ENCODE peak calls at places on chromosomes 6 and 20, in ten cellular contexts. E is cardiac muscle cell, O is AG04450, G is hepatocyte, Z is colonic mucosa, W is WERI-Rb-1, C is kidney, T is brain microvascular endothelial cell, V is right atrium auricular region, M is stomach. K is an unnamed sample.

GRCh38 chr6:143451531-143451930 is 926 bp downstream of the PEX3 start:
- DNase-seq in C (no peak), G (no peak), Z (no peak), T (no peak), V (no peak), O (no peak), E (no peak), M (no peak), W (no peak), K (no peak)

GRCh38 chr20:40442181-40442963 is 246.7 kb downstream of the MAFB start:
- DNase-seq in W (no peak), M (no peak), O (no peak), V (no peak), Z (no peak), T (peak; percentile 4), E (peak; percentile 14), G (no peak), C (no peak), K (no peak)

GRCh38 chr6:88548891-88549505 is 382.9 kb upstream of the CNR1 start:
- DNase-seq in O (no peak), E (no peak), G (no peak), V (no peak), W (no peak), C (no peak), T (no peak), Z (no peak), M (no peak), K (no peak)

GRCh38 chr6:69179681-69180080 is 544.6 kb downstream of the ADGRB3 start:
- DNase-seq in M (no peak), O (no peak), Z (no peak), C (no peak), T (no peak), E (no peak), W (peak; percentile 21), V (no peak), G (no peak), K (no peak)

GRCh38 chr6:144912474-144912873 is 627.3 kb downstream of the UTRN start:
- DNase-seq in V (no peak), M (no peak), T (peak; percentile 38), G (no peak), C (no peak), W (no peak), Z (no peak), O (peak; percentile 57), E (no peak), K (no peak)

GRCh38 chr6:83488861-83489260 is 23.5 kb upstream of the PRSS35 start:
- DNase-seq in C (no peak), Z (no peak), O (no peak), T (no peak), V (no peak), G (no peak), E (no peak), M (no peak), W (no peak), K (no peak)

GRCh38 chr20:6169251-6169650 is 46.4 kb upstream of the FERMT1 start:
- DNase-seq in W (no peak), O (no peak), E (no peak), Z (no peak), T (peak; percentile 50), C (no peak), V (no peak), M (no peak), G (peak; percentile 11), K (no peak)

GRCh38 chr20:32238483-32239425 is 31.1 kb downstream of the POFUT1 start:
- DNase-seq in V (no peak), Z (no peak), O (no peak), G (no peak), T (no peak), E (no peak), W (no peak), M (no peak), C (no peak), K (no peak)

GRCh38 chr6:43570876-43571441 is 4.9 kb downstream of the XPO5 start:
- DNase-seq in E (no peak), W (no peak), V (no peak), O (no peak), T (no peak), M (no peak), Z (no peak), C (no peak), G (peak; percentile 13), K (no peak)

GRCh38 chr6:13427838-13428527 is 59.4 kb downstream of the GFOD1 start:
- DNase-seq in W (no peak), M (peak; percentile 31), G (no peak), O (no peak), T (no peak), C (no peak), E (peak; percentile 48), V (no peak), Z (no peak), K (no peak)

GRCh38 chr6:146286976-146287375 is 256.7 kb upstream of the RAB32 start:
- DNase-seq in G (no peak), E (no peak), T (peak; percentile 5), V (no peak), M (no peak), W (no peak), Z (no peak), O (no peak), C (no peak), K (no peak)

DNA sequence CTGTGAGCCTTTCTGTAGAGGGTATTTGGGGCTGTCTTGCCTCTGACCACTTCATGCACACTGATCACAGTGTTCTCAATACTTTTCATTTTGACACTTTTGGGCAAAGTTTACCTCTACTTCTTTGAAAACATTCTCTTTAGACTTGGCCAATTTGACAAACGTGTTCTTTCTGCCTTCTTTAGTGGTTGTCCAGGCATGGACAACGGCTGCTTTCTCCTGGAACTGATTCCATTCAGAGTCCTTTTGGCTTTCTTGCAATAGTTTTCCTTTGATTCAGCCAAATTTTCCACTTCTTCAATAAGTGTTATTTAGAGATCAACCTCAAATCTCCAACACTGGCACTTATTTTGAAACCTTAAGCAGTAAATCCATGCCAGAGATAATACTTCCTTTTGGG is 6.7 kb upstream of the CST9 start:
- DNase-seq in T (no peak), C (no peak), Z (no peak), V (no peak), E (no peak), W (no peak), G (no peak), M (no peak), O (no peak), K (no peak)
- H3K27ac ChIP-seq in T (no peak overlapping the region), C (no peak overlapping the region), Z (no peak overlapping the region), V (no peak overlapping the region), E (no peak overlapping the region), W (no peak overlapping the region), G (no peak overlapping the region), M (no peak overlapping the region), O (no peak overlapping the region), K (no peak overlapping the region)

DNA sequence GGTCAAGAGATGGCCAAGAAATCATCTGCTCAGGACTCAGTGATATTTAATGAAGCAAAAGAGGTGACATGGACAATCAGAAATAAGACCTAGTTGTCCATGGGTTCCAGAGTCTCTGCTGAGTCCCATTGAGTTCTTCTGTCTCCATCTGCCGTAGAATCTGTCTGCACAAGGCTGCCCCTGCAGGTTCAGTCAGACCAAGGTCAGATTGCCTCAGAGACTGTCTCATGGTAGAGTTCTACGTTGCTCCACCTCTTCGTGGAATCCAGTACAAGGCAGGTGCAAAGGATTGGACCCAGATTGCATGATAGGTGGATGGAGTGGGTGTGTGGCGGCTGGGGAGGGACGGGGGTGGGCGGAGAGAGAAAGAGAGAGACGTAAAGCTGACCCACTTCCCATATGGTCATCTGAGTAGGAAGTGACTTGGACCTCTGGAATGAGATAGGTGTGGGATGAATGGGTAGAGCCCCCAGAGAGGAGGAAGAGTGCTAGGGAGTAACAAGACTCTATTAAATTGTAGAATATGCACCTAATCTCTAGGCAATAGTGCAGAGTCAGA is 75.3 kb downstream of the SOBP start:
- DNase-seq in E (no peak), W (no peak), M (no peak), V (no peak), G (no peak), C (no peak), Z (no peak), T (no peak), O (no peak), K (no peak)
- TF ChIP-seq CTCF in E (no peak), W (no peak), M (no peak), V (no peak), G (no peak), C (no peak), Z (no peak), T (no peak), O (no peak), K (no peak)

GRCh38 chr6:157492249-157492648 is 111.3 kb downstream of the ZDHHC14 start:
- DNase-seq in Z (no peak), G (no peak), V (no peak), C (no peak), T (no peak), E (no peak), O (no peak), W (no peak), M (no peak), K (no peak)

GRCh38 chr6:157493576-157493975 is 112.6 kb downstream of the ZDHHC14 start:
- DNase-seq in Z (peak; percentile 15), G (no peak), T (no peak), O (no peak), W (no peak), E (no peak), V (no peak), M (no peak), C (no peak), K (no peak)

GRCh38 chr6:157492741-157493140 is 111.8 kb downstream of the ZDHHC14 start:
- DNase-seq in M (no peak), E (no peak), Z (peak; percentile 7), O (no peak), V (no peak), C (no peak), T (no peak), G (no peak), W (no peak), K (no peak)

GRCh38 chr6:157493173-157493572 is 112.2 kb downstream of the ZDHHC14 start:
- DNase-seq in T (no peak), Z (peak; percentile 12), C (no peak), V (no peak), M (no peak), G (no peak), O (no peak), W (no peak), E (no peak), K (no peak)

DNA sequence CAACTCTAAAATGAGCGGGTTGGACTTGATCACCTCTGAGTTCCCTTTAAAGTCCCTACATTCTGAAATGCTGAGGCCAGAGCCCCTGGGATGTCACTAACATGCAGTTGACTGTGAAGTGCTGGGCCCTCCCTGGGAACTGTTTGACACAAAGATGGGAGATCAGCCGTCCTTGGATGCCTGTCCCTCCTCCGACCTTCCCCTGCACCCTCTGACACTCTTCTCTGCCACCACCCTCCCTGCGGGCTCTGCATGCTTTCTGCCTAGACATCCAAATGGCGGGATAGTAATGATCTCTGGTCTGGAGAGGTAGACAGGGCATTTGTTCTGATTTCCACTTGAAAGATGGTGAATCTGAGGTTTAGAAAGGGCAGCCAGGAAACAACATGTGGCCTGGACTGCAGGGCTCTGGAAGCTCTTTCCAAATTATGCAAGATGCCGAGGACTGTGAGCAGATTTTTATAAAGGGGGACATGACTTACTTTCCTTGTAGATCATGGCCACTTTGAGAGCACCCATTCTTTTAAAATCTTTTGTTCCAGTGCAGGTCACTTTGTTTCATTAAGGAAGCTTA is 113.2 kb downstream of the ZDHHC14 start:
- DNase-seq in M (no peak), Z (peak; percentile 12), E (no peak), T (no peak), C (no peak), V (no peak), W (no peak), G (no peak), O (no peak), K (no peak)
- H3K27ac ChIP-seq in M (no peak overlapping the region), Z (no peak overlapping the region), E (no peak overlapping the region), T (no peak overlapping the region), C (no peak overlapping the region), V (no peak overlapping the region), W (no peak overlapping the region), G (no peak overlapping the region), O (no peak overlapping the region), K (no peak overlapping the region)

GRCh38 chr20:13822459-13822858 is 37.6 kb downstream of the NDUFAF5 start:
- DNase-seq in V (no peak), O (no peak), E (no peak), W (no peak), T (no peak), M (no peak), C (no peak), G (no peak), Z (no peak), K (no peak)
- TF ChIP-seq CTCF in V (no peak), O (no peak), E (no peak), W (no peak), T (peak; percentile 26), M (no peak), C (no peak), G (no peak), Z (no peak), K (no peak)